ENCODE peak calls at places on chromosomes 2 and 18, in seven cellular contexts. V is HCT116, M is heart left ventricle, A is body of pancreas, L is HepG2, X is IMR-90, C is right lobe of liver. W is an unnamed sample.

GRCh38 chr2:188181035-188181434 is 110.6 kb upstream of the GULP1 start:
- ATAC-seq in V (no peak), M (no peak), A (no peak), L (no peak), X (peak; percentile 51), C (no peak), W (no peak)

GRCh38 chr2:27855476-27855875 is 34.7 kb downstream of the RBKS start:
- ATAC-seq in V (no peak), M (no peak), A (no peak), L (no peak), X (peak; percentile 82), C (peak; percentile 46), W (no peak)

GRCh38 chr2:59232394-59233165 is 991.5 kb upstream of the FANCL start:
- ATAC-seq in V (no peak), M (no peak), A (no peak), L (no peak), X (no peak), C (no peak), W (no peak)

GRCh38 chr2:190920085-190920484 is 39.5 kb downstream of the GLS start:
- ATAC-seq in V (no peak), M (no peak), A (no peak), L (no peak), X (no peak), C (no peak), W (no peak)

GRCh38 chr2:207505728-207506127 is 24.0 kb upstream of the CREB1 start:
- ATAC-seq in V (peak; percentile 38), M (no peak), A (no peak), L (no peak), X (peak; percentile 79), C (peak; percentile 25), W (peak; percentile 39)

GRCh38 chr2:71672011-71672639 is 218.8 kb downstream of the DYSF start:
- ATAC-seq in V (peak; percentile 70), M (peak; percentile 27), A (no peak), L (peak; percentile 86), X (no peak), C (no peak), W (no peak)

GRCh38 chr18:23992941-23993280 is 21.6 kb upstream of the TTC39C start:
- ATAC-seq in V (no peak), M (peak; percentile 18), A (no peak), L (no peak), X (no peak), C (no peak), W (no peak)

GRCh38 chr2:165795011-165795410 is 964 bp upstream of the GALNT3 start:
- ATAC-seq in V (no peak), M (no peak), A (peak; percentile 34), L (no peak), X (no peak), C (peak; percentile 19), W (no peak)

GRCh38 chr2:2901384-2902345 is 476.0 kb downstream of the EIPR1 start:
- ATAC-seq in V (no peak), M (no peak), A (no peak), L (peak; percentile 83), X (no peak), C (no peak), W (no peak)

GRCh38 chr2:216679658-216680024 is 15.7 kb downstream of the IGFBP5 start:
- ATAC-seq in V (no peak), M (peak; percentile 85), A (no peak), L (no peak), X (peak; percentile 1), C (peak; percentile 9), W (peak; percentile 21)

GRCh38 chr2:96527990-96528679 is 8.4 kb upstream of the ARID5A start:
- ATAC-seq in V (no peak), M (peak; percentile 31), A (no peak), L (no peak), X (peak; percentile 5), C (peak; percentile 26), W (peak; percentile 13)

GRCh38 chr2:218754201-218754600 is 27.7 kb upstream of the CYP27A1 start:
- ATAC-seq in V (no peak), M (no peak), A (no peak), L (no peak), X (no peak), C (peak; percentile 44), W (no peak)

GRCh38 chr2:38130877-38131276 is 54.9 kb upstream of the CYP1B1 start:
- ATAC-seq in V (no peak), M (no peak), A (no peak), L (no peak), X (no peak), C (peak; percentile 35), W (no peak)

GRCh38 chr2:219752731-219753130 is 125.3 kb downstream of the SLC4A3 start:
- ATAC-seq in V (no peak), M (peak; percentile 18), A (no peak), L (no peak), X (no peak), C (no peak), W (no peak)

GRCh38 chr2:120862254-120863172 is 126.8 kb downstream of the GLI2 start:
- ATAC-seq in V (no peak), M (no peak), A (no peak), L (no peak), X (peak; percentile 22), C (no peak), W (no peak)
- H3K27ac ChIP-seq in V (no peak overlapping the region), M (no peak overlapping the region), A (no peak overlapping the region), L (no peak overlapping the region), X (peak overlapping the region; percentile 18), C (no peak overlapping the region), W (no peak overlapping the region)

GRCh38 chr2:69358914-69359313 is 28.1 kb downstream of the GFPT1 start:
- ATAC-seq in V (no peak), M (no peak), A (no peak), L (no peak), X (no peak), C (no peak), W (no peak)

GRCh38 chr2:69353360-69353759 is 33.7 kb downstream of the GFPT1 start:
- ATAC-seq in V (no peak), M (peak; percentile 75), A (no peak), L (no peak), X (no peak), C (no peak), W (no peak)

GRCh38 chr2:69359371-69359770 is 27.7 kb downstream of the GFPT1 start:
- ATAC-seq in V (no peak), M (no peak), A (no peak), L (no peak), X (no peak), C (no peak), W (no peak)

DNA sequence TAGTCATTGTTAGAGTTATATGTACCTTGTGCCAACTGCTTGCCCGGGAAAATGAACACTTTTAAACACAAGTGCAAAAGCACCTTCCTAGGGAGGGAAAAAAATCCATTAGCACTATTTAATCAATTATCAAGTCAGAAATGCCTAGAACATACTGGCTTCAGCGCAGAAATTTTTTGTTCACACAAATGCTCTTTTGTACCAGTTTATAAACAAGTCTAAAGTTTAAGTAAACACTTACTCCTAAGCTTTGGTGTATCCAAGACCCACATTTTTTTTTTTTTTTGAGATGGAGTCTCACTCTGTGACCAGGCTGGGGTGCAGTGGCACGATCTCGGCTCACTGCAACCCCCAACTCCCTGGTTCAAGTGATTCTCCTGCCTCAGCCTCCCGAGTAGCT is 30.6 kb downstream of the GFPT1 start:
- ATAC-seq in V (no peak), M (no peak), A (no peak), L (peak; percentile 45), X (no peak), C (peak; percentile 70), W (no peak)
- H3K36me3 ChIP-seq in V (peaks cover 19% of the 10 kb centered on the region), M (peaks cover 97% of the 10 kb centered on the region), A (peaks cover 55% of the 10 kb centered on the region), L (peaks cover 75% of the 10 kb centered on the region), X (peaks cover 47% of the 10 kb centered on the region), C (peaks cover 15% of the 10 kb centered on the region), W (peaks cover 2% of the 10 kb centered on the region)

DNA sequence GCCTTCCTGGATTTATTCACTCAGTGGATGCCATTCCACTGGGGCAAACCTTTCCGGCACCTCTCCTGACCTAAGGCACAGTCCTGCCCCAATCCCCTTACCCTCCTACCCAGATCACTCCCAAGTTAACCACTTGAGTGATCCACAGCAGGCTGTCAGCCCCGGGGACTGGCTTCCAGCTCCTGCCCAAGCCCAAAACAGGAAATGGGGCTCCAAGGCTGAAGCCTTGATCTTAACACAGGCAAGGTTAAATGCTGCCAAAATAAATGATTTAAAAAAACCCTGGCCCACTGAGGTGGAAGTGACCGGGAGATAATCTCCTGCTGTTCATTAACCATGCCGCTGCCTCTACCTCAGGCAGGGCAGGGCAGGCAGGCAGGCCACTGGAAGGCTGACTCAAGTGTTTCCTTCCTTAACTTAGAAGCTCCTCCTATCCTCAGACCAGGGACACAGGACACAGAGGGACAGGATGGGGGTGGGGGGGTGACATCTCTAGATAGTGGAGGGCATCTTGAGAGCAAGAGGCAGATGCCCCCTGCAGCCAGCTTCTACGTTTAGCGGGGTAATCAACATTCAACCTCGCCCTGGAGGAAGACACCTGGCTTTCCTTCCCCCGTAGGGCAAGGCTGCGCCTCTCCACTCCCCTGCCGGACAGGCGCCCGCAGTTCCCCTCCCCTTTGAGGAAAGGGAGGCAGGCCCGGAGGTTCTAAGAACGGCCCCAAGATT is 1.3 kb downstream of the RAB11FIP5 start:
- ATAC-seq in V (peak; percentile 54), M (peak; percentile 55), A (peak; percentile 23), L (peak; percentile 46), X (peak; percentile 2), C (peak; percentile 59), W (no peak)
- TF ChIP-seq POLR2A in V (no peak), M (no peak), A (peak; percentile 47), L (no peak), X (no peak), C (peak; percentile 11), W (no peak)

GRCh38 chr2:70528276-70528675 is 25.4 kb downstream of the TGFA start:
- ATAC-seq in V (no peak), M (no peak), A (no peak), L (no peak), X (no peak), C (no peak), W (no peak)

GRCh38 chr2:70529663-70530062 is 24.0 kb downstream of the TGFA start:
- ATAC-seq in V (no peak), M (peak; percentile 33), A (no peak), L (no peak), X (no peak), C (peak; percentile 34), W (no peak)

GRCh38 chr2:70531419-70532130 is 22.1 kb downstream of the TGFA start:
- ATAC-seq in V (no peak), M (no peak), A (no peak), L (no peak), X (no peak), C (peak; percentile 58), W (no peak)

GRCh38 chr2:70527447-70528080 is 26.1 kb downstream of the TGFA start:
- ATAC-seq in V (no peak), M (no peak), A (no peak), L (no peak), X (no peak), C (peak; percentile 24), W (no peak)

DNA sequence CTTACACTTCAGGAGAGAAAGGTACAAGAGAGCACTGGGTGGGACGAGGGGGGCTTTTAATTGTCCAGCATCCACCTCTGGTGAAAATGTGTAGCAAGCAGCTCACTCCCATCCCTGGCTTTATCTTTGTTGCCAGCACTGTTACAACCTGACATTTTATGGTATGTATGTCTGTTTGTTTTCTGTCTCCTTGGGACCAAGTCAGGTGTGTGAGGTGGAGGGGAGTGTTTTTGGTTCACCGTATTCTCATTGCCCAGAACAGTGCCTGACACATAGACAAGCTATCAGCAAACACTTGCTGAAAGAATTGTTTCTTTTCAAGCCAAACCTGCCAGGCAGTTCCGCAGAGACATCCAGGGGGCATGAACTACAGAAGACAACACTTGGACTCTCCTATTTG is 24.7 kb downstream of the TGFA start:
- ATAC-seq in V (no peak), M (no peak), A (no peak), L (no peak), X (no peak), C (no peak), W (no peak)
- H3K27ac ChIP-seq in V (no peak overlapping the region), M (no peak overlapping the region), A (peak overlapping the region; percentile 74), L (no peak overlapping the region), X (no peak overlapping the region), C (no peak overlapping the region), W (no peak overlapping the region)